ENCODE peak calls at places on chromosomes 1 and 21, in five cellular contexts. P, T, X, D and O are unnamed samples.

GRCh38 chr1:178497903-178498478 is 1.2 kb upstream of the CLEC20A start:
- DNase-seq in T (no peak), P (no peak), X (no peak), D (no peak), O (no peak)

GRCh38 chr1:1206376-1207253 is at the start of gene TNFRSF18:
- DNase-seq in P (peak), D (no peak), T (peak), X (peak), O (peak)

GRCh38 chr1:10109372-10109771 is 76.6 kb downstream of the UBE4B start:
- DNase-seq in T (no peak), X (no peak), D (no peak), P (no peak), O (no peak)

GRCh38 chr1:238927899-238928298 is 458.5 kb upstream of the CHRM3 start:
- DNase-seq in T (no peak), D (no peak), P (no peak), X (no peak), O (no peak)

GRCh38 chr1:210669951-210670350 is 341.2 kb downstream of the HHAT start:
- DNase-seq in P (no peak), T (no peak), X (no peak), D (no peak), O (no peak)

GRCh38 chr1:15836772-15837669 is 10.5 kb upstream of the SPEN start:
- DNase-seq in P (peak), T (peak), D (peak), X (no peak), O (no peak)

GRCh38 chr1:22369294-22370189 is 82.1 kb upstream of the ZBTB40 start:
- DNase-seq in T (no peak), X (no peak), D (no peak), P (no peak), O (no peak)

GRCh38 chr1:7681401-7681800 is 89.7 kb upstream of the VAMP3 start:
- DNase-seq in X (no peak), T (no peak), P (no peak), D (no peak), O (no peak)

GRCh38 chr21:17427157-17427556 is 85.7 kb upstream of the CXADR start:
- DNase-seq in D (no peak), P (no peak), T (no peak), X (no peak), O (no peak)

GRCh38 chr1:165367375-165367993 is 11.0 kb upstream of the LMX1A start:
- DNase-seq in X (peak), D (peak), P (peak), T (peak), O (peak)

GRCh38 chr21:17903029-17903806 is 84.1 kb upstream of the C21orf91 start:
- DNase-seq in T (no peak), P (no peak), D (no peak), X (peak), O (peak)

GRCh38 chr1:100552922-100553321 is 15.0 kb downstream of the GPR88 start:
- DNase-seq in X (no peak), P (no peak), T (no peak), D (no peak), O (no peak)
- H3K27ac ChIP-seq in X (no peak), P (no peak), T (no peak), D (no peak), O (no peak)

GRCh38 chr1:197763769-197764168 is 11.5 kb downstream of the DENND1B start:
- DNase-seq in P (no peak), D (no peak), T (no peak), X (no peak), O (no peak)

GRCh38 chr1:197763307-197763706 is 12.0 kb downstream of the DENND1B start:
- DNase-seq in D (no peak), T (no peak), X (peak), P (no peak), O (no peak)

GRCh38 chr1:197761654-197762053 is 13.6 kb downstream of the DENND1B start:
- DNase-seq in P (no peak), D (no peak), X (no peak), T (no peak), O (no peak)
- H3K27ac ChIP-seq in P (no peak), D (no peak), X (no peak), T (no peak), O (no peak)

DNA sequence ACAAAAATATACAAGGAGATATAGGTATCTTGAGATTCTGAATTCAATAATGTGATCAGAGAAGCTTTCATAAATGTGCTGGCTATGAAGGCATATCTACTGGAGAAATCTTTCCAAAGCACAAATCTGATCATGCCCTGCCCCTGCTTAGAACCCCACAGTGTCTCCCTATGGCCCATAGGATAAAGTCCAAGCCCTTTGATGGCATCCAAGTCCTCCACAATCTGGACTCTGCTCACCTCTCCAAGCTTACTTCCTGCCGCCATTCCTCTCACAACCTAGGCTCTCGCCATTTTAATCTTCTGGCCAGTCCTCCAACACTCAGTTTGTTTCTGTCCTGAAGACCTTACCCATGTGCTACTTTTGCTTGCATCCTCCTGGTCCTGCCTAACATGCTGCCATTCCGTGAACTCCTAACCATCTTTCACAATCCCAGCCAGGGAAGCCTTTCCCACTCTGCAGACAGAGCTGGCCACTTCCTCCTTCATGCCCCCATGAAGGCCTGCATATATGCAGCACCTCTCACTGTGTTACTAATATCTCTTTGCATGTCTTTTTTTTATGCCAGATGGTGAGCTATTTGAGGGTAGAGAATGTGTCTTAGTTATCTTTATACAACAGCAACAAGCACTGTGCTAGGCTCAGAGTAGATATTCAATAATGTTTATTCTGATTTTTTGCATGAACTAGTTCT is 5.6 kb upstream of the ATP1A1 start:
- DNase-seq in D (no peak), P (no peak), T (no peak), X (no peak), O (no peak)
- H3K27ac ChIP-seq in D (no peak), P (no peak), T (no peak), X (no peak), O (no peak)

GRCh38 chr1:83970802-83971201 is 28.1 kb downstream of the TTLL7 start:
- DNase-seq in X (no peak), T (no peak), D (no peak), P (no peak), O (no peak)
- H3K27ac ChIP-seq in X (no peak), T (no peak), D (no peak), P (no peak), O (no peak)

GRCh38 chr1:30884723-30885122 is 23.8 kb downstream of the SDC3 start:
- DNase-seq in T (no peak), D (no peak), X (no peak), P (no peak), O (no peak)
- H3K27ac ChIP-seq in T (no peak), D (no peak), X (no peak), P (no peak), O (no peak)

DNA sequence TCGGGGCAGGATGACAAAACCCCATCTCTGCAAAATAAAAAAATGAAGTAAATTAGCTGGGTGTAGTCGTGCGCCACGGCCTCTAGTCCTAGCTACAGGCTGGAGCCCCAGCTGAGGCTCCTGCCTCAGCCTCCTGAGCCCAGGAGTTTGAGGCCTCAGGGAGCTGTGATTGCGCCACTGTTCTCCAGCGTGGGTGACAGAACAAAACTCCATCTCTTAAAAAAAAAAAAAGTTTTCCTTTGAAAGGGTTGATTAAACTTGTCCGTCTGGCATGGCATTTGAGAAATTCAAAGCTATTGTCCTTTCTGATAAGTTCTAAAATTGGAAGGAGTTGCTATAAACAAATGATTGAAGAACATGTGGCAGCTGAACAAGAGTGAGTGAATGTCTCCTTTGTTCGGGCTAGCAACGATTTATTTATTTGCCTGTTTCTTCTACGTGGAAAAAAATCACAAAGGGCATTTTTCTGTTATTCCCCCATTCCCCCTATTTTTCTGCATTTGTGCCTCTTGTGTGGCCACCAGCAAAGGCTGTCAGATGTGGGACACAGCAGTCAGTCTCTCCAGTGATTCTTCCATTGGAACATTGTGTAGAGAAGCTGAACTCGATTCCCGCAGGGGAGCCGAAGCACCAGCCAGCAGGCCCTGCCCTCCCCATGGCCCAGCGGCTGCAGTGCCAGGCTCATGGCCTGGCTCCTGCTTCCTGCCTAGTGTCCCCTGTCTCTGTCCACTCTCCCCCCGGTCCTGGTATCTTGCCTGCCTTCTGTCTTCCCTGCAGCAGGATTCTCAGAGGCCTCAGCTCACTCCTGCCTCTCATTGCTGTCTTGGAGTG is 21.5 kb upstream of the PWP2 start:
- DNase-seq in T (no peak), P (no peak), X (no peak), D (peak), O (no peak)
- H3K27ac ChIP-seq in T (peak), P (no peak), X (no peak), D (no peak), O (no peak)

DNA sequence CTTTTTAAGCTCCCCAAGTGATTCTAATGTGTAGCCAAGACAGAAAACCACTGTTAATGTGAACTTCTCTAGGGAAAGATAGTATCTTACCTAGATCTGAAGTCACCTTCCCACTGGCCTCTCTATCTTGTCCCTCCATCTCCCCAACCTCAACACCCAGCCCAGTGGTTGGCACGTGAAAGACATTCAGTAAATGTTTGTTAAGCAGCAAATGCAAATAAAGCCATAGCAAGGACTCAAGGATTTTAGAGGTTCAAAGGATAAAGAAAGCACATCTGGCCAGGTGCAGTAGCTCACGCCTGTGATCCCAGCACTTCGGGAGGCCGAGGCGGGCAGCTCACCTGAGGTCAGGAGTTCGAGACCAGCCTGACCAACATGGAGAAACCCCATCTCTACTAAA is 9.8 kb downstream of the CLCC1 start:
- DNase-seq in X (no peak), P (no peak), T (no peak), D (no peak), O (no peak)
- H3K27ac ChIP-seq in X (no peak), P (no peak), T (no peak), D (no peak), O (no peak)

GRCh38 chr1:150976401-150976821 is 1.8 kb upstream of the CERS2 start:
- DNase-seq in X (no peak), P (no peak), D (no peak), T (no peak), O (no peak)

GRCh38 chr1:150979723-150980056 is 2.4 kb upstream of the ANXA9 start:
- DNase-seq in X (no peak), P (no peak), D (no peak), T (no peak), O (no peak)

GRCh38 chr1:150979007-150979722 is 2.9 kb upstream of the ANXA9 start:
- DNase-seq in T (peak), D (peak), P (peak), X (peak), O (peak)

GRCh38 chr1:150974580-150975478 is at the start of gene CERS2:
- DNase-seq in X (peak), D (peak), P (peak), T (peak), O (peak)

DNA sequence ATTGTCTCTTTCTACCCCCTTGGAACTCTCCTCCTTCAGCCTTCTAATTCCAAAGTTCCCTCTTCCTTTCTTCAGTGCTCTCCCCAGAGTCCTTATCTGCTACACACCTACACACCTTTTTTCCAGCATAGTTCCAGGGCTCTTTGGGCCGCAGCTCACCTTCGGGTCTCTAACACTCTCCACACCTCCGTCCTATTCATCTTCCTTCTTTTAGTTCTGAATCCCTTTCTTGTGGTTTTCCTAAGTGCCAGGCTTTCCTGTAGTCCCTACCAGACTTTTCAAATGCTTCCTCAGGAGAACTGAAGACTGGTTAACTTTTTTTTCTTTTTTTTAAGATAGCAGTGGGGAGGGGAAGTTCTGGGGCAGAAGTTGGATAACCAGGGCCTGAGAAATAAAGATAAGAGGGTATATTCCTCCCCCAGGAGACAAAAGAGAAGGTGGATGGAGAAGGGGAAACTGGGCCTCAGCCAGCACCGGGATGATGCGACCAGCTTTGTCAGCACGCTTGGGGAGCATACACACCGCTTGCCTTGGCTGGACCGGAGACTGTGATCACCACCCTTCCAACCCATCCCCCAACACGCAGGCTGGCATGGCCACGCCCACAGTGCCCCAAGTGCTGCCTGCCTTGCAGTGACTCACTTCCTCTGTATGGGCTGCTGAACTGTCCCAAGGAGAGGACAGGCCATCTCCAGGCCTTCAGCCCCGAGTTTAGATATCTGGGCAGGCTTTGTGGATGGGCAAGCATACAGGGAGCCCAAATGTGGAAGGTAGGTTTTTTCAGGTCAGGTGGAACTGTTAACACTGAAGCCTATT is 2.5 kb upstream of the CERS2 start:
- DNase-seq in X (peak), P (peak), T (peak), D (peak), O (peak)
- H3K27ac ChIP-seq in X (peak), P (peak), T (peak), D (peak), O (peak)

DNA sequence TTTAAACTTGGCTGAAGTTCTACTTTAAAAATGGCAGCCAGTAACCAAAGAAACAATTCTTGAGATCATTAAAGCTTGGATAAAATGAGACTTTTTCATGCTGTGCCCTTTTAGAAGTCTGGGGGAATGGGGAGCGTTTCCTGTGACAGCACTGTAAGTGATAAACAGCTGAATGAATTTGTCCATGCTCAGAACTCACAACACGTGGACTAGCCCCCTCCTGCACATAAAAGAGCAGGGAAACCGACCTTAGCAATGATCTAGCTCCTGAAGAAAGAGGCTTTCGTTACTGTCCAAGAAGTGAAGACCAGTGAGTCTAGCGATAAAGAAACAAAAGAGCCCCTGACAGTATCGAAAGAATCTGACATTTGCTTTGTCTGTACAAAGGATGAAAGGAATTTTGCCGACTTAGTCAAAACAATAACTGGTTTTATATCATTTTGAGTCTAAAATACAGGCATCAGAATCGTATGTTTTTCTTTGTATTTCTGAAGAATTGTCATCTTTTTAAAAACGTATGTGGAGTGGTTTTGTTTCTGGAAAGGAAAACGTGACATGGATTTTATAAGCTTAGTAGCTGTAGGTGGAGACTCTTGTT is 60.8 kb downstream of the MAST2 start:
- DNase-seq in P (no peak), X (no peak), D (no peak), T (no peak), O (no peak)
- H3K27ac ChIP-seq in P (peak), X (peak), D (no peak), T (no peak), O (no peak)

DNA sequence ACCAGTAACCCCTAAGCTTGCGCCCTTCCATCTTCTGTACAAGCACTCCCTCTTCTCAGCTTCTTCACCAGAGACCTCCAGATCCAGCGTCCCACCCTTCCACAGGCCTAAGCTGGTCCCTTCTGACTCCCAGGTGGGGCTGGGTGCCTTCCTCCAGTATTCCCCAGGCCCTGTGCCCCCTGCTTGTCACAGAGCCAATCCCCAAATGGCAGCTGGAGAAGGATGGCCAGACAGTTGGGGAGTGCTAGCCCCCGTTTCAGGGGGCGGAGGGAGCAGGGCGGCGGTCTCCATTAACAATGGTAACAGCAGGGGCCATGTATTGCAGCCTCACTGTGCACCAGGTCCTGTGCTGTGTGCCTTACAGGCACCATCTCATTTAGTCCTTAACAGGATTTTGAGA is 85.7 kb downstream of the KCNN3 start:
- DNase-seq in T (no peak), D (no peak), X (no peak), P (peak), O (no peak)
- H3K27ac ChIP-seq in T (peak), D (no peak), X (no peak), P (no peak), O (no peak)